ENCODE peak calls at places on chromosome 13, in six cellular contexts. Q is thyroid gland, S is sigmoid colon, N is body of pancreas, L is H54, J is endothelial cell of umbilical vein. T is an unnamed sample.

GRCh38 chr13:52446265-52446664 is 4.2 kb downstream of the VPS36 start:
- DNase-seq in S (no peak), Q (no peak), J (no peak), N (no peak), L (no peak), T (no peak)

GRCh38 chr13:30504081-30504480 is 38.3 kb upstream of the HMGB1 start:
- DNase-seq in J (no peak), Q (no peak), N (no peak), S (no peak), L (no peak), T (no peak)

GRCh38 chr13:93942016-93942415 is 537.5 kb downstream of the DCT start:
- DNase-seq in L (no peak), S (no peak), Q (no peak), N (no peak), J (no peak), T (no peak)

GRCh38 chr13:67736646-67737420 is 506.7 kb upstream of the PCDH9 start:
- DNase-seq in S (no peak), L (no peak), J (no peak), Q (no peak), N (no peak), T (no peak)

GRCh38 chr13:114230117-114230516 is 4.6 kb upstream of the CDC16 start:
- DNase-seq in S (no peak), N (no peak), L (no peak), Q (no peak), J (no peak), T (no peak)

GRCh38 chr13:114140131-114140908 is 7.9 kb upstream of the RASA3 start:
- DNase-seq in S (peak), L (no peak), Q (no peak), N (no peak), J (no peak), T (no peak)

GRCh38 chr13:110307697-110308376 is 753 bp downstream of the COL4A2 start:
- DNase-seq in J (peak), N (no peak), L (peak), S (peak), Q (peak), T (no peak)

GRCh38 chr13:51451134-51451466 is 1.7 kb downstream of the INTS6 start:
- DNase-seq in J (no peak), L (no peak), Q (no peak), S (no peak), N (no peak), T (no peak)

GRCh38 chr13:99417151-99417820 is 84.0 kb upstream of the TM9SF2 start:
- DNase-seq in Q (no peak), L (no peak), J (no peak), N (no peak), S (no peak), T (no peak)

GRCh38 chr13:23513460-23513859 is 56.8 kb upstream of the TNFRSF19 start:
- DNase-seq in S (no peak), L (no peak), J (no peak), Q (no peak), N (no peak), T (no peak)

GRCh38 chr13:90205911-90206310 is 1141.6 kb upstream of the MIR17HG start:
- DNase-seq in N (no peak), S (no peak), Q (peak), J (no peak), L (no peak), T (no peak)

GRCh38 chr13:98821372-98822237 is 69.1 kb upstream of the SLC15A1 start:
- DNase-seq in L (no peak), J (peak), S (no peak), N (no peak), Q (no peak), T (no peak)

GRCh38 chr13:52003551-52003950 is 7.7 kb downstream of the ATP7B start:
- DNase-seq in L (no peak), J (no peak), N (no peak), S (no peak), Q (no peak), T (no peak)

GRCh38 chr13:74158028-74158427 is 23.8 kb upstream of the KLF12 start:
- DNase-seq in S (peak), L (no peak), Q (no peak), J (no peak), N (no peak), T (peak)

GRCh38 chr13:29846475-29847256 is 3.8 kb downstream of the UBL3 start:
- DNase-seq in J (no peak), S (no peak), L (no peak), N (no peak), Q (no peak), T (no peak)

GRCh38 chr13:50467156-50467814 is 376.2 kb downstream of the DLEU7 start:
- DNase-seq in S (no peak), J (no peak), N (no peak), Q (no peak), L (no peak), T (no peak)

GRCh38 chr13:112792511-112792910 is 102.7 kb downstream of the ATP11A start:
- DNase-seq in L (no peak), N (no peak), S (no peak), Q (no peak), J (no peak), T (no peak)

GRCh38 chr13:99577934-99578917 is 77.0 kb downstream of the TM9SF2 start:
- DNase-seq in Q (no peak), N (no peak), S (no peak), J (peak), L (no peak), T (no peak)

GRCh38 chr13:24175847-24176246 is 15.3 kb downstream of the SPATA13 start:
- DNase-seq in S (no peak), N (no peak), J (no peak), L (no peak), Q (no peak), T (no peak)

GRCh38 chr13:95136638-95137037 is 164.6 kb downstream of the ABCC4 start:
- DNase-seq in L (no peak), J (no peak), Q (no peak), S (no peak), N (peak), T (no peak)

GRCh38 chr13:25948910-25949309 is 102.9 kb downstream of the SHISA2 start:
- DNase-seq in N (no peak), S (no peak), Q (no peak), J (no peak), L (no peak), T (no peak)

GRCh38 chr13:59409211-59409610 is 754.5 kb downstream of the DIAPH3 start:
- DNase-seq in Q (peak), L (no peak), J (peak), N (peak), S (peak), T (peak)

GRCh38 chr13:107025991-107026390 is 458.1 kb upstream of the ARGLU1 start:
- DNase-seq in N (peak), J (no peak), S (no peak), L (no peak), Q (peak), T (peak)

GRCh38 chr13:110182461-110182860 is 124.5 kb downstream of the COL4A1 start:
- DNase-seq in Q (no peak), S (peak), N (no peak), L (no peak), J (no peak), T (no peak)

GRCh38 chr13:49586717-49587116 is 1.4 kb upstream of the RCBTB1 start:
- DNase-seq in S (no peak), Q (no peak), N (no peak), J (no peak), L (no peak), T (no peak)

GRCh38 chr13:50796463-50796862 is 47.0 kb downstream of the DLEU7 start:
- DNase-seq in Q (no peak), L (no peak), J (no peak), N (no peak), S (no peak), T (no peak)

GRCh38 chr13:57631607-57632275 is at the start of gene PCDH17:
- DNase-seq in N (peak), J (peak), L (no peak), S (no peak), Q (peak), T (peak)

GRCh38 chr13:57630661-57631606 is 610 bp upstream of the PCDH17 start:
- DNase-seq in S (no peak), L (no peak), Q (peak), N (peak), J (peak), T (peak)

GRCh38 chr13:57627663-57628062 is 3.9 kb upstream of the PCDH17 start:
- DNase-seq in L (no peak), S (no peak), N (no peak), Q (no peak), J (peak), T (no peak)

GRCh38 chr13:57629391-57629804 is 2.1 kb upstream of the PCDH17 start:
- DNase-seq in L (no peak), Q (peak), S (no peak), J (no peak), N (peak), T (peak)

GRCh38 chr13:57629821-57630235 is 1.7 kb upstream of the PCDH17 start:
- DNase-seq in L (no peak), S (peak), Q (peak), J (peak), N (peak), T (peak)
- TF ChIP-seq POLR2A in L (no peak), S (peak), Q (no peak), J (peak), N (peak), T (peak)

GRCh38 chr13:20775961-20776360 is 2.2 kb upstream of the EEF1AKMT1 start:
- DNase-seq in Q (no peak), L (no peak), J (no peak), N (no peak), S (no peak), T (no peak)

GRCh38 chr13:20772401-20773131 is 1.2 kb downstream of the EEF1AKMT1 start:
- DNase-seq in N (no peak), J (no peak), S (no peak), Q (no peak), L (no peak), T (no peak)

GRCh38 chr13:20776751-20777150 is 3.0 kb upstream of the EEF1AKMT1 start:
- DNase-seq in L (no peak), N (no peak), Q (no peak), S (no peak), J (no peak), T (no peak)

GRCh38 chr13:20774746-20775145 is 985 bp upstream of the EEF1AKMT1 start:
- DNase-seq in Q (no peak), N (no peak), L (no peak), S (no peak), J (no peak), T (no peak)

GRCh38 chr13:20773194-20774080 is at the start of gene EEF1AKMT1:
- DNase-seq in Q (peak), J (peak), L (peak), N (peak), S (peak), T (peak)
- TF ChIP-seq POLR2A in Q (no peak), J (peak), L (peak), N (peak), S (peak), T (no peak)

DNA sequence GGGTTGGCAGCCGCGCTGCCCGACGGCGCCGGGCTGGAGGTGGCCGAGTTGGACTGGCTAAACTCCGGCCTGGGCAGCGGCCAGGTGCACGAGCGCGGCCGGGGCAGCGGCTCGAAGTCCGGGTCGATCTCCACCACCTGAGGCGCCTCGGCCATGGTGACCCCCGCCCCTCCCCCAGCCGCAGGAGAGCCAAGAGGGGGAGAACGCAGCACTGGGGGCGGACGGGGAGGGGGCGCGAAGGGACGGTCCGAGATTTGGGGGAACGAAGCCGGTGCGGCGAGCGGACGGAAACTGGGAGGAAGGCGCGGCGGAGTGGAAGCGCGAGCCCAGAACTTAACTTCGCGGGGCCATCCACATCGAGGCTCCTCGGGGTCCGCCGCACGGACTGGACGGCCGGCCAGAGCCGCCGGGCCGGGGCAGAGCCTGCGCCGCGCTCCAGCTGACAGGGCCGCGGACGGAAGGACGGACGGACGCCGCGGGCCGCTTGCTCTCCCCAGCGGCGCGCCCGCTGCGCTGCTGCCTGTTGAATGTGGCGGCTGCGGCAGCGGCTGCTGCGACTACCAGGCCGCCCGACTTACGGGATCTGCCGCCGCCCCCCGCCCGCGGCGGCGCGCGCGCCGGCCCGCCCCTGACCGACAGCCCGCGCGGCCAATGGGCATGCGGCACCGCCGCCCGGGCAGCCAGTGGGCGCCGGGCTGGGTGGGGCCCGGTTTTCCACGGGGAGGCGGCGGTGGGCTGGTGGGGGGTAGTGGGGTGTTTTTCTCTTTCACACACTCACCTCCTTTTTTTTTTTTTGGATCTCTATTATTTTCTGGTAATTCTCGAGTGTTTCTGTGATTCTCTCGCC is at the start of gene FOXO1:
- DNase-seq in L (peak), J (peak), Q (peak), N (peak), S (peak), T (peak)
- TF ChIP-seq POLR2A in L (peak), J (peak), Q (peak), N (peak), S (peak), T (peak)

GRCh38 chr13:42985312-42986175 is 6.5 kb downstream of the EPSTI1 start:
- DNase-seq in L (no peak), Q (no peak), N (no peak), S (no peak), J (no peak), T (peak)
- TF ChIP-seq POLR2A in L (no peak), Q (no peak), N (no peak), S (no peak), J (no peak), T (no peak)

GRCh38 chr13:28718538-28719226 is at the start of gene SLC46A3:
- DNase-seq in S (peak), L (peak), N (peak), J (peak), Q (peak), T (peak)
- TF ChIP-seq POLR2A in S (peak), L (peak), N (peak), J (no peak), Q (peak), T (peak)

GRCh38 chr13:32587014-32587773 is 942 bp downstream of the PDS5B start:
- DNase-seq in Q (peak), L (peak), J (peak), S (peak), N (peak), T (peak)

GRCh38 chr13:32587774-32588165 is 1.5 kb downstream of the PDS5B start:
- DNase-seq in J (peak), Q (no peak), S (no peak), N (no peak), L (no peak), T (no peak)

GRCh38 chr13:32585625-32586021 is 629 bp upstream of the PDS5B start:
- DNase-seq in Q (peak), J (no peak), S (no peak), N (peak), L (no peak), T (no peak)

GRCh38 chr13:32582991-32583390 is 3.3 kb upstream of the PDS5B start:
- DNase-seq in N (no peak), J (no peak), Q (no peak), S (no peak), L (no peak), T (no peak)

GRCh38 chr13:32586022-32586900 is at the start of gene PDS5B:
- DNase-seq in Q (peak), J (peak), S (peak), L (peak), N (peak), T (peak)
- TF ChIP-seq POLR2A in Q (no peak), J (peak), S (peak), L (peak), N (peak), T (peak)

DNA sequence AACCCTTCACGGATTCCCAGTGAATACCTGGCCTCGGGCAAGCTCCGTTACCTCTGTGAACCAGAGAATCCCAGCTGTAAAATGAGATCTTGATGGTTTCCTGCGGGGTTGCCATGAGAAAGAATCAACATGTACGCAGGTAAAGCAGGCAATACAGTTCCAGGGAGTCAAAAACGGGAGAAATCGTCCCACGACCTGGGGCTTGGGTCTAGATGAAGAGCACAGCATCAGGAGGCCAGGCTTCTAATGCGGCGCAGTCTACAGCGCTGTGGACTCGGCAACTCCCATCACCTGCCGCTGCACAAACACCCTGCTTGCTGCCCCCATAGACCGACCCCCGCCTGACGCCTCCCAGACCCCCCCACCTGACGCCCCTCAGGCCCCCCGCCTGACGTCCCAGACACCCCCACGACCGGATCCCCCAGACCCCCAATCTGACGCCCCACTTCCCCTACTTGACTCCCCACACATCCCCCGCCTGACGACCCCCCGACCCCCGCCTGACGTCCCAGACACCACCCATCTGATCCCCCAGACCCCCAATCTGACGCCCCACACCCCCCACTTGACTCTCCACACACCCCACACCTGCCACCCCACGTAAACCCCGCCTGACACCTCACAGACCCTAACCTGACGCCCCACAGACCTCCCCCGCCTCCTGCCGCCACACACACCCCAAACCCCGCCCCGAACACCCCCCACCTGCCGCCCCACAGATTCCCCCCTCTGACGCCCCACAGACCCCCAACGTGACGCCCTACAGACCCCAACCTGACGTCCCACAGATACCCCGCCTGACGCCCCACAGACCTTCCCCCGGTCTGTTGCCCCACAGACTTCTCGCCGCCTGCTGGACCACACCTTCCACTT is 589 bp downstream of the LIG4 start:
- DNase-seq in L (no peak), S (peak), J (no peak), Q (peak), N (peak), T (no peak)
- TF ChIP-seq POLR2A in L (no peak), S (no peak), J (no peak), Q (no peak), N (no peak), T (no peak)

T was measured in heart left ventricle.